ENCODE peak calls at places on chromosomes 4 and X, in eight cellular contexts. G is cardiac muscle cell, J is adipocyte, V is ovary, C is GM23248, U is MM.1S, P is right cardiac atrium, S is breast epithelium. E is an unnamed sample.

GRCh38 chr4:22881416-22881815 is 188.7 kb downstream of the GBA3 start:
- DNase-seq in G (no peak), J (no peak), V (no peak), C (no peak), U (no peak), P (no peak), S (no peak), E (no peak)

GRCh38 chrX:133981908-133982307 is 3.5 kb downstream of the GPC3 start:
- DNase-seq in G (no peak), J (peak; percentile 84), V (no peak), C (no peak), U (no peak), P (no peak), S (no peak), E (no peak)

GRCh38 chr4:26822546-26822945 is 38.1 kb upstream of the STIM2 start:
- DNase-seq in G (no peak), J (no peak), V (no peak), C (no peak), U (no peak), P (no peak), S (no peak), E (no peak)

GRCh38 chr4:19850909-19851308 is 400.8 kb upstream of the SLIT2 start:
- DNase-seq in G (no peak), J (peak; percentile 49), V (no peak), C (peak; percentile 93), U (no peak), P (no peak), S (no peak), E (no peak)

GRCh38 chr4:104395219-104395618 is 99.5 kb downstream of the CXXC4 start:
- DNase-seq in G (no peak), J (no peak), V (no peak), C (no peak), U (peak; percentile 21), P (no peak), S (no peak), E (no peak)

GRCh38 chr4:56575820-56576429 is 70.3 kb downstream of the ARL9 start:
- DNase-seq in G (peak; percentile 32), J (peak; percentile 76), V (no peak), C (peak; percentile 66), U (peak; percentile 30), P (no peak), S (no peak), E (no peak)

GRCh38 chr4:112251044-112251632 is 19.6 kb downstream of the AP1AR start:
- DNase-seq in G (no peak), J (no peak), V (no peak), C (peak; percentile 39), U (no peak), P (no peak), S (no peak), E (no peak)

GRCh38 chrX:123481908-123482873 is 250.7 kb downstream of the THOC2 start:
- DNase-seq in G (peak; percentile 52), J (peak; percentile 40), V (no peak), C (peak; percentile 76), U (no peak), P (no peak), S (no peak), E (no peak)

GRCh38 chrX:105658136-105658535 is 164.2 kb upstream of the NRK start:
- DNase-seq in G (no peak), J (peak; percentile 77), V (no peak), C (no peak), U (no peak), P (no peak), S (no peak), E (no peak)

GRCh38 chrX:11558972-11559371 is 106.7 kb downstream of the ARHGAP6 start:
- DNase-seq in G (no peak), J (no peak), V (no peak), C (peak; percentile 17), U (peak; percentile 20), P (no peak), S (no peak), E (no peak)

GRCh38 chr4:46992338-46992737 is 1.0 kb downstream of the GABRA4 start:
- DNase-seq in G (no peak), J (no peak), V (no peak), C (no peak), U (no peak), P (no peak), S (no peak), E (no peak)

GRCh38 chr4:76195326-76195725 is 18.3 kb downstream of the SCARB2 start:
- DNase-seq in G (no peak), J (no peak), V (no peak), C (no peak), U (no peak), P (no peak), S (no peak), E (no peak)

GRCh38 chr4:169899295-169899694 is 126.9 kb downstream of the MFAP3L start:
- DNase-seq in G (no peak), J (no peak), V (no peak), C (no peak), U (no peak), P (no peak), S (no peak), E (no peak)

GRCh38 chrX:74419861-74420193 is 1.5 kb upstream of the SLC16A2 start:
- DNase-seq in G (peak; percentile 14), J (no peak), V (no peak), C (peak; percentile 32), U (no peak), P (peak; percentile 19), S (no peak), E (no peak)

GRCh38 chr4:158444621-158445020 is 77.1 kb upstream of the RXFP1 start:
- DNase-seq in G (no peak), J (peak; percentile 36), V (no peak), C (peak; percentile 50), U (no peak), P (no peak), S (no peak), E (no peak)

GRCh38 chr4:8393593-8394038 is 46.9 kb downstream of the ACOX3 start:
- DNase-seq in G (no peak), J (peak; percentile 97), V (peak; percentile 84), C (peak; percentile 98), U (no peak), P (peak; percentile 77), S (peak; percentile 43), E (peak; percentile 57)

GRCh38 chrX:104112326-104112951 is at the start of gene ZCCHC18:
- DNase-seq in G (peak; percentile 88), J (peak; percentile 74), V (peak; percentile 68), C (peak; percentile 66), U (peak; percentile 68), P (peak; percentile 57), S (peak; percentile 18), E (peak; percentile 67)

GRCh38 chr4:37758226-37758625 is 68.3 kb upstream of the PGM2 start:
- DNase-seq in G (peak; percentile 40), J (peak; percentile 79), V (peak; percentile 68), C (peak; percentile 85), U (no peak), P (peak; percentile 53), S (no peak), E (no peak)

DNA sequence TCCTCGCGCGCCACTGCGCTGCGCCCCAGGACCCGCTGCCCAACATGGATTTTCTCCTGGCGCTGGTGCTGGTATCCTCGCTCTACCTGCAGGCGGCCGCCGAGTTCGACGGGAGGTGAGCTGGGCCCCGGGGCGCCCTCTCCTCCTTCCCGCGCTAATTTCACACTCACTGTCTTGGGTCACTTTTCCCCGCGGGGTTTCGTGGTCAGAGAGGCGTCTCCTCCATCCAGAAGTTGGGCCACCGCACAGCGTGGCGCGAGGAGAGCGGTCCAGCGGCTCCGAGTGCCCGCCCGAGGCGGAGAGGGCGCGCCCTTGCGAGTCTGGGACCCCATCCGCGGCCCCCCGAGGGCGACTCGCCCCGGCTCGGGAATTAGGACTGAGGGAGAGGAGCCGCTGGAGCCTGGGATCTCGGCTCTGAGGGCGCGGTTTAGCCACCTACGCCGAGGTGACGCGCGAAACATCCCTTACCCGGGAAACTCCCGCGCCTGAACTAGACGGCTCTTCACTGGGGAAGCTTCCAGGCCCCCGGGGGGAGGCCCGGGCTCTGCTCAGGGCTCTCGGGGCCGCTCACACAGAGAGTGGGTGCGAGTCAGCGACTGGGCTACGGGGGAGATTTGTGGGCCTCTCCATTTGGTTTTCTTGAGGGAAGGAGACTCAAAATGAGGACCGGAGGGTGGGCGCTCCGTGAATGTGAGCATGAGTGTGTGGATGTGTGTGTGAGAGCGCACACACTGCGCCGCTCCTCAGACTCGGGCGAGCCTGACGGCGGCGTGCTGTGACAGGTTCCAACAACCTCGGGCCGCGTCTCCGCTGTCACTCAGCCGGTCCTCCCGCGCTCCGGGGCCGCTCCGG is 564 bp downstream of the NPNT start:
- DNase-seq in G (peak; percentile 44), J (peak; percentile 41), V (peak; percentile 17), C (peak; percentile 19), U (peak; percentile 62), P (peak; percentile 16), S (no peak), E (no peak)
- H3K27me3 ChIP-seq in G (peaks cover 90% of the 10 kb centered on the region), J (peaks cover 86% of the 10 kb centered on the region), V (no peaks in the 10 kb centered on the region), C (peaks cover 87% of the 10 kb centered on the region), U (no peaks in the 10 kb centered on the region), P (no peaks in the 10 kb centered on the region), S (no peaks in the 10 kb centered on the region), E (no peaks in the 10 kb centered on the region)

DNA sequence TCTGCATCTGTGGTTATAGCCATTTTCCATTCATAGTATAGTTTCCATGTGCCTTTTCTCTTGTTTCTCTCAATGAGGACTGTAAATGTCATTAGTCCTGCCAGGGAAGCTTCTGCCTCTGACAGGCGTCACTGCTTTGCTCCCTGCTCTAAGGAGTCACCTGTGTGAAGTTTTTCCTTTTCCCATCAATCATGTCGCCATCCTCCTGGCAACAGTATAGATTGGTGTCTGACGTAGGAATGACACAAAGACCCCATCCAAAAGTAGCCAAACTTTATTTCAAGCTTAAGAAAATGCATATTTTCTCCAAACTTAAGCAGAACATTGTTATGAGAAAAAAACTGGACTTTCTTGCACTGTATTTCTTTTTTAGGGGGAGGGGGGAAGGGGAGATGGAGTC is 23.1 kb upstream of the MECP2 start:
- DNase-seq in G (no peak), J (no peak), V (no peak), C (no peak), U (no peak), P (no peak), S (no peak), E (no peak)
- H3K27me3 ChIP-seq in G (no peaks in the 10 kb centered on the region), J (peaks cover 22% of the 10 kb centered on the region), V (no peaks in the 10 kb centered on the region), C (no peaks in the 10 kb centered on the region), U (no peaks in the 10 kb centered on the region), P (no peaks in the 10 kb centered on the region), S (no peaks in the 10 kb centered on the region), E (no peaks in the 10 kb centered on the region)

DNA sequence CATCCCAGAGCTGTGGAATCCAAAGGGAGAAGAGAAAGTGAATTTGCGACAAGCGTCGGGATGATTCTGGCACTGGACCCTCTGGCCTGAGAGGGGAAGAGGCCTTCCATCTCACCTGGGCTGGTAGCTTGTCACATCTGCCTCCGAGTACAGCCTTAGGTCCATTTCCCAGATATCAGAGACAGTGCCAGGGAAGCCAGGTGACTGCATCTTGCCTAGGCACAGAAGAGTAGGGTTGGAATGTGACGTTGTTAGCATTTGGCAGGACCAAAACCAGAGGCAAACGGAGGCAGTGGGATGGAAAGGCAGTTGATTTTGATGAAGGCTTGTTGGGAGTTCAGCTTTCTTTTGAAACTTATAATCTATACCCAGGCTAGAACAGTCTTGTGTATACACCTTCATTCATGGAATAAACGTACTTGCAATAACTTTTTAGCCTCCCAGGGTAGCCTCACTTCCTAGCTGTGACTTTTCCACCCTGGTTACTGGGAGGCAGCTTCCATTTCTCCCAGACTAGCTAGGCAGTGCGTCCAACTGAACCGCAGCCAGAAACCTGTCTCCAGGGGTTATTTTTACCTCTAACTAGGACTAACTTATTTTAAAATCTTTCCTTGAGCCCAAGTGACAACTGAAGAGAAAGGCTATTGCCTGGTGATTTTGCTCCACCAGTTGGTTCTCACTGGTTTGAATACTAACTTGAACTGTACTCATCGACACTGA is 5.9 kb downstream of the SOD3 start:
- DNase-seq in G (no peak), J (no peak), V (no peak), C (no peak), U (no peak), P (no peak), S (no peak), E (no peak)
- H3K27me3 ChIP-seq in G (peaks cover 22% of the 10 kb centered on the region), J (no peaks in the 10 kb centered on the region), V (no peaks in the 10 kb centered on the region), C (no peaks in the 10 kb centered on the region), U (no peaks in the 10 kb centered on the region), P (no peaks in the 10 kb centered on the region), S (no peaks in the 10 kb centered on the region), E (no peaks in the 10 kb centered on the region)

GRCh38 chr4:155660436-155660835 is 6.2 kb upstream of the GUCY1A1 start:
- DNase-seq in G (no peak), J (no peak), V (no peak), C (no peak), U (no peak), P (no peak), S (no peak), E (no peak)
- H3K27me3 ChIP-seq in G (no peaks in the 10 kb centered on the region), J (peaks cover 3% of the 10 kb centered on the region), V (no peaks in the 10 kb centered on the region), C (peaks cover 10% of the 10 kb centered on the region), U (no peaks in the 10 kb centered on the region), P (no peaks in the 10 kb centered on the region), S (no peaks in the 10 kb centered on the region), E (no peaks in the 10 kb centered on the region)